ENCODE peak calls at places on chromosomes 2 and 18, in eight cellular contexts. One of them, this sample, is unnamed.

GRCh38 chr2:55371387-55371786 is 48.3 kb downstream of the CCDC88A start:
- ATAC-seq in right lobe of liver: no peak
- ATAC-seq in Panc1: no peak
- ATAC-seq in activated CD8-positive, alpha-beta T cell treated with anti-CD3 and anti-CD28 coated beads for 36 hours: no peak
- ATAC-seq in GM23338: no peak
- ATAC-seq in T-cell: no peak
- ATAC-seq in activated naive CD8-positive, alpha-beta T cell treated with anti-CD3 and anti-CD28 coated beads, Interleukin-2, amount 50 U/mL, for 24 hours: no peak
- ATAC-seq in heart right ventricle: no peak
- ATAC-seq in this sample: no peak

GRCh38 chr2:217049931-217050330 is 190.1 kb upstream of the TNP1 start:
- ATAC-seq in right lobe of liver: no peak
- ATAC-seq in Panc1: no peak
- ATAC-seq in activated CD8-positive, alpha-beta T cell treated with anti-CD3 and anti-CD28 coated beads for 36 hours: no peak
- ATAC-seq in GM23338: no peak
- ATAC-seq in T-cell: no peak
- ATAC-seq in activated naive CD8-positive, alpha-beta T cell treated with anti-CD3 and anti-CD28 coated beads, Interleukin-2, amount 50 U/mL, for 24 hours: no peak
- ATAC-seq in heart right ventricle: peak
- ATAC-seq in this sample: no peak

GRCh38 chr2:178707471-178707870 is 99.8 kb downstream of the TTN start:
- ATAC-seq in right lobe of liver: no peak
- ATAC-seq in Panc1: no peak
- ATAC-seq in activated CD8-positive, alpha-beta T cell treated with anti-CD3 and anti-CD28 coated beads for 36 hours: no peak
- ATAC-seq in GM23338: no peak
- ATAC-seq in T-cell: no peak
- ATAC-seq in activated naive CD8-positive, alpha-beta T cell treated with anti-CD3 and anti-CD28 coated beads, Interleukin-2, amount 50 U/mL, for 24 hours: no peak
- ATAC-seq in heart right ventricle: peak
- ATAC-seq in this sample: no peak

GRCh38 chr2:9556121-9556869 is 665 bp upstream of the ADAM17 start:
- ATAC-seq in right lobe of liver: peak
- ATAC-seq in Panc1: peak
- ATAC-seq in activated CD8-positive, alpha-beta T cell treated with anti-CD3 and anti-CD28 coated beads for 36 hours: peak
- ATAC-seq in GM23338: peak
- ATAC-seq in T-cell: no peak
- ATAC-seq in activated naive CD8-positive, alpha-beta T cell treated with anti-CD3 and anti-CD28 coated beads, Interleukin-2, amount 50 U/mL, for 24 hours: peak
- ATAC-seq in heart right ventricle: peak
- ATAC-seq in this sample: peak

GRCh38 chr2:144323946-144324345 is 196.0 kb downstream of the ZEB2 start:
- ATAC-seq in right lobe of liver: no peak
- ATAC-seq in Panc1: no peak
- ATAC-seq in activated CD8-positive, alpha-beta T cell treated with anti-CD3 and anti-CD28 coated beads for 36 hours: peak
- ATAC-seq in GM23338: no peak
- ATAC-seq in T-cell: no peak
- ATAC-seq in activated naive CD8-positive, alpha-beta T cell treated with anti-CD3 and anti-CD28 coated beads, Interleukin-2, amount 50 U/mL, for 24 hours: peak
- ATAC-seq in heart right ventricle: no peak
- ATAC-seq in this sample: peak

GRCh38 chr18:13264091-13264777 is 45.7 kb downstream of the LDLRAD4 start:
- ATAC-seq in right lobe of liver: no peak
- ATAC-seq in Panc1: no peak
- ATAC-seq in activated CD8-positive, alpha-beta T cell treated with anti-CD3 and anti-CD28 coated beads for 36 hours: no peak
- ATAC-seq in GM23338: no peak
- ATAC-seq in T-cell: no peak
- ATAC-seq in activated naive CD8-positive, alpha-beta T cell treated with anti-CD3 and anti-CD28 coated beads, Interleukin-2, amount 50 U/mL, for 24 hours: no peak
- ATAC-seq in heart right ventricle: peak
- ATAC-seq in this sample: no peak

GRCh38 chr2:156334496-156335478 is 2.3 kb upstream of the NR4A2 start:
- ATAC-seq in right lobe of liver: peak
- ATAC-seq in Panc1: peak
- ATAC-seq in activated CD8-positive, alpha-beta T cell treated with anti-CD3 and anti-CD28 coated beads for 36 hours: peak
- ATAC-seq in GM23338: peak
- ATAC-seq in T-cell: peak
- ATAC-seq in activated naive CD8-positive, alpha-beta T cell treated with anti-CD3 and anti-CD28 coated beads, Interleukin-2, amount 50 U/mL, for 24 hours: peak
- ATAC-seq in heart right ventricle: peak
- ATAC-seq in this sample: peak

GRCh38 chr2:19786408-19787058 is 115.2 kb downstream of the TTC32 start:
- ATAC-seq in right lobe of liver: peak
- ATAC-seq in Panc1: peak
- ATAC-seq in activated CD8-positive, alpha-beta T cell treated with anti-CD3 and anti-CD28 coated beads for 36 hours: no peak
- ATAC-seq in GM23338: peak
- ATAC-seq in T-cell: no peak
- ATAC-seq in activated naive CD8-positive, alpha-beta T cell treated with anti-CD3 and anti-CD28 coated beads, Interleukin-2, amount 50 U/mL, for 24 hours: no peak
- ATAC-seq in heart right ventricle: no peak
- ATAC-seq in this sample: peak

GRCh38 chr2:23530909-23531276 is 145.9 kb downstream of the KLHL29 start:
- ATAC-seq in right lobe of liver: no peak
- ATAC-seq in Panc1: no peak
- ATAC-seq in activated CD8-positive, alpha-beta T cell treated with anti-CD3 and anti-CD28 coated beads for 36 hours: no peak
- ATAC-seq in GM23338: no peak
- ATAC-seq in T-cell: no peak
- ATAC-seq in activated naive CD8-positive, alpha-beta T cell treated with anti-CD3 and anti-CD28 coated beads, Interleukin-2, amount 50 U/mL, for 24 hours: no peak
- ATAC-seq in heart right ventricle: no peak
- ATAC-seq in this sample: no peak

GRCh38 chr2:175027755-175028154 is 22.6 kb upstream of the CHN1 start:
- ATAC-seq in right lobe of liver: no peak
- ATAC-seq in Panc1: no peak
- ATAC-seq in activated CD8-positive, alpha-beta T cell treated with anti-CD3 and anti-CD28 coated beads for 36 hours: no peak
- ATAC-seq in GM23338: no peak
- ATAC-seq in T-cell: no peak
- ATAC-seq in activated naive CD8-positive, alpha-beta T cell treated with anti-CD3 and anti-CD28 coated beads, Interleukin-2, amount 50 U/mL, for 24 hours: no peak
- ATAC-seq in heart right ventricle: no peak
- ATAC-seq in this sample: no peak

GRCh38 chr2:226742346-226742745 is 57.3 kb downstream of the IRS1 start:
- ATAC-seq in right lobe of liver: peak
- ATAC-seq in Panc1: no peak
- ATAC-seq in activated CD8-positive, alpha-beta T cell treated with anti-CD3 and anti-CD28 coated beads for 36 hours: no peak
- ATAC-seq in GM23338: no peak
- ATAC-seq in T-cell: no peak
- ATAC-seq in activated naive CD8-positive, alpha-beta T cell treated with anti-CD3 and anti-CD28 coated beads, Interleukin-2, amount 50 U/mL, for 24 hours: no peak
- ATAC-seq in heart right ventricle: peak
- ATAC-seq in this sample: no peak

GRCh38 chr2:101124061-101124460 is 27.1 kb downstream of the TBC1D8 start:
- ATAC-seq in right lobe of liver: no peak
- ATAC-seq in Panc1: no peak
- ATAC-seq in activated CD8-positive, alpha-beta T cell treated with anti-CD3 and anti-CD28 coated beads for 36 hours: no peak
- ATAC-seq in GM23338: peak
- ATAC-seq in T-cell: no peak
- ATAC-seq in activated naive CD8-positive, alpha-beta T cell treated with anti-CD3 and anti-CD28 coated beads, Interleukin-2, amount 50 U/mL, for 24 hours: no peak
- ATAC-seq in heart right ventricle: no peak
- ATAC-seq in this sample: no peak

GRCh38 chr18:61606759-61607158 is 273.5 kb downstream of the CDH20 start:
- ATAC-seq in right lobe of liver: peak
- ATAC-seq in Panc1: peak
- ATAC-seq in activated CD8-positive, alpha-beta T cell treated with anti-CD3 and anti-CD28 coated beads for 36 hours: no peak
- ATAC-seq in GM23338: peak
- ATAC-seq in T-cell: no peak
- ATAC-seq in activated naive CD8-positive, alpha-beta T cell treated with anti-CD3 and anti-CD28 coated beads, Interleukin-2, amount 50 U/mL, for 24 hours: no peak
- ATAC-seq in heart right ventricle: peak
- ATAC-seq in this sample: no peak

GRCh38 chr2:109497911-109498870 is 115.6 kb downstream of the SEPTIN10 start:
- ATAC-seq in right lobe of liver: peak
- ATAC-seq in Panc1: no peak
- ATAC-seq in activated CD8-positive, alpha-beta T cell treated with anti-CD3 and anti-CD28 coated beads for 36 hours: no peak
- ATAC-seq in GM23338: no peak
- ATAC-seq in T-cell: no peak
- ATAC-seq in activated naive CD8-positive, alpha-beta T cell treated with anti-CD3 and anti-CD28 coated beads, Interleukin-2, amount 50 U/mL, for 24 hours: no peak
- ATAC-seq in heart right ventricle: peak
- ATAC-seq in this sample: no peak

GRCh38 chr18:7646174-7646886 is 79.2 kb downstream of the PTPRM start:
- ATAC-seq in right lobe of liver: no peak
- ATAC-seq in Panc1: no peak
- ATAC-seq in activated CD8-positive, alpha-beta T cell treated with anti-CD3 and anti-CD28 coated beads for 36 hours: no peak
- ATAC-seq in GM23338: peak
- ATAC-seq in T-cell: no peak
- ATAC-seq in activated naive CD8-positive, alpha-beta T cell treated with anti-CD3 and anti-CD28 coated beads, Interleukin-2, amount 50 U/mL, for 24 hours: no peak
- ATAC-seq in heart right ventricle: peak
- ATAC-seq in this sample: no peak

GRCh38 chr2:81974216-81974615 is 1669.7 kb upstream of the LRRTM1 start:
- ATAC-seq in right lobe of liver: no peak
- ATAC-seq in Panc1: no peak
- ATAC-seq in activated CD8-positive, alpha-beta T cell treated with anti-CD3 and anti-CD28 coated beads for 36 hours: no peak
- ATAC-seq in GM23338: no peak
- ATAC-seq in T-cell: no peak
- ATAC-seq in activated naive CD8-positive, alpha-beta T cell treated with anti-CD3 and anti-CD28 coated beads, Interleukin-2, amount 50 U/mL, for 24 hours: no peak
- ATAC-seq in heart right ventricle: no peak
- ATAC-seq in this sample: no peak

GRCh38 chr2:46202987-46203386 is 94.2 kb upstream of the EPAS1 start:
- ATAC-seq in right lobe of liver: no peak
- ATAC-seq in Panc1: no peak
- ATAC-seq in activated CD8-positive, alpha-beta T cell treated with anti-CD3 and anti-CD28 coated beads for 36 hours: peak
- ATAC-seq in GM23338: no peak
- ATAC-seq in T-cell: no peak
- ATAC-seq in activated naive CD8-positive, alpha-beta T cell treated with anti-CD3 and anti-CD28 coated beads, Interleukin-2, amount 50 U/mL, for 24 hours: no peak
- ATAC-seq in heart right ventricle: no peak
- ATAC-seq in this sample: no peak

GRCh38 chr2:227404575-227404974 is 16.8 kb upstream of the SCYGR1 start:
- ATAC-seq in right lobe of liver: no peak
- ATAC-seq in Panc1: no peak
- ATAC-seq in activated CD8-positive, alpha-beta T cell treated with anti-CD3 and anti-CD28 coated beads for 36 hours: no peak
- ATAC-seq in GM23338: no peak
- ATAC-seq in T-cell: peak
- ATAC-seq in activated naive CD8-positive, alpha-beta T cell treated with anti-CD3 and anti-CD28 coated beads, Interleukin-2, amount 50 U/mL, for 24 hours: no peak
- ATAC-seq in heart right ventricle: no peak
- ATAC-seq in this sample: peak

GRCh38 chr2:3428577-3428976 is 49.1 kb downstream of the TRAPPC12 start:
- ATAC-seq in right lobe of liver: no peak
- ATAC-seq in Panc1: no peak
- ATAC-seq in activated CD8-positive, alpha-beta T cell treated with anti-CD3 and anti-CD28 coated beads for 36 hours: no peak
- ATAC-seq in GM23338: no peak
- ATAC-seq in T-cell: no peak
- ATAC-seq in activated naive CD8-positive, alpha-beta T cell treated with anti-CD3 and anti-CD28 coated beads, Interleukin-2, amount 50 U/mL, for 24 hours: no peak
- ATAC-seq in heart right ventricle: no peak
- ATAC-seq in this sample: no peak

GRCh38 chr2:96305979-96306308 is 598 bp upstream of the SNRNP200 start:
- ATAC-seq in right lobe of liver: no peak
- ATAC-seq in Panc1: peak
- ATAC-seq in activated CD8-positive, alpha-beta T cell treated with anti-CD3 and anti-CD28 coated beads for 36 hours: no peak
- ATAC-seq in GM23338: no peak
- ATAC-seq in T-cell: no peak
- ATAC-seq in activated naive CD8-positive, alpha-beta T cell treated with anti-CD3 and anti-CD28 coated beads, Interleukin-2, amount 50 U/mL, for 24 hours: no peak
- ATAC-seq in heart right ventricle: peak
- ATAC-seq in this sample: peak

GRCh38 chr2:20183373-20183772 is 41.6 kb downstream of the SDC1 start:
- ATAC-seq in right lobe of liver: no peak
- ATAC-seq in Panc1: no peak
- ATAC-seq in activated CD8-positive, alpha-beta T cell treated with anti-CD3 and anti-CD28 coated beads for 36 hours: no peak
- ATAC-seq in GM23338: no peak
- ATAC-seq in T-cell: no peak
- ATAC-seq in activated naive CD8-positive, alpha-beta T cell treated with anti-CD3 and anti-CD28 coated beads, Interleukin-2, amount 50 U/mL, for 24 hours: no peak
- ATAC-seq in heart right ventricle: no peak
- ATAC-seq in this sample: no peak

GRCh38 chr2:11657195-11657594 is 12.8 kb downstream of the NTSR2 start:
- ATAC-seq in right lobe of liver: no peak
- ATAC-seq in Panc1: no peak
- ATAC-seq in activated CD8-positive, alpha-beta T cell treated with anti-CD3 and anti-CD28 coated beads for 36 hours: no peak
- ATAC-seq in GM23338: no peak
- ATAC-seq in T-cell: no peak
- ATAC-seq in activated naive CD8-positive, alpha-beta T cell treated with anti-CD3 and anti-CD28 coated beads, Interleukin-2, amount 50 U/mL, for 24 hours: no peak
- ATAC-seq in heart right ventricle: no peak
- ATAC-seq in this sample: no peak

GRCh38 chr2:182901748-182902147 is 35.3 kb upstream of the FRZB start:
- ATAC-seq in right lobe of liver: no peak
- ATAC-seq in Panc1: no peak
- ATAC-seq in activated CD8-positive, alpha-beta T cell treated with anti-CD3 and anti-CD28 coated beads for 36 hours: no peak
- ATAC-seq in GM23338: no peak
- ATAC-seq in T-cell: no peak
- ATAC-seq in activated naive CD8-positive, alpha-beta T cell treated with anti-CD3 and anti-CD28 coated beads, Interleukin-2, amount 50 U/mL, for 24 hours: peak
- ATAC-seq in heart right ventricle: no peak
- ATAC-seq in this sample: peak

GRCh38 chr2:149075868-149076267 is 37.4 kb downstream of the LYPD6B start:
- ATAC-seq in right lobe of liver: no peak
- ATAC-seq in Panc1: no peak
- ATAC-seq in activated CD8-positive, alpha-beta T cell treated with anti-CD3 and anti-CD28 coated beads for 36 hours: no peak
- ATAC-seq in GM23338: peak
- ATAC-seq in T-cell: no peak
- ATAC-seq in activated naive CD8-positive, alpha-beta T cell treated with anti-CD3 and anti-CD28 coated beads, Interleukin-2, amount 50 U/mL, for 24 hours: no peak
- ATAC-seq in heart right ventricle: no peak
- ATAC-seq in this sample: no peak

GRCh38 chr2:120863661-120864320 is 128.1 kb downstream of the GLI2 start:
- ATAC-seq in right lobe of liver: no peak
- ATAC-seq in Panc1: no peak
- ATAC-seq in activated CD8-positive, alpha-beta T cell treated with anti-CD3 and anti-CD28 coated beads for 36 hours: no peak
- ATAC-seq in GM23338: no peak
- ATAC-seq in T-cell: no peak
- ATAC-seq in activated naive CD8-positive, alpha-beta T cell treated with anti-CD3 and anti-CD28 coated beads, Interleukin-2, amount 50 U/mL, for 24 hours: no peak
- ATAC-seq in heart right ventricle: no peak
- ATAC-seq in this sample: no peak

GRCh38 chr18:36769611-36770314 is 59.0 kb downstream of the TPGS2 start:
- ATAC-seq in right lobe of liver: peak
- ATAC-seq in Panc1: no peak
- ATAC-seq in activated CD8-positive, alpha-beta T cell treated with anti-CD3 and anti-CD28 coated beads for 36 hours: no peak
- ATAC-seq in GM23338: peak
- ATAC-seq in T-cell: no peak
- ATAC-seq in activated naive CD8-positive, alpha-beta T cell treated with anti-CD3 and anti-CD28 coated beads, Interleukin-2, amount 50 U/mL, for 24 hours: no peak
- ATAC-seq in heart right ventricle: no peak
- ATAC-seq in this sample: no peak

GRCh38 chr18:44651453-44651852 is 29.2 kb upstream of the SETBP1 start:
- ATAC-seq in right lobe of liver: no peak
- ATAC-seq in Panc1: no peak
- ATAC-seq in activated CD8-positive, alpha-beta T cell treated with anti-CD3 and anti-CD28 coated beads for 36 hours: no peak
- ATAC-seq in GM23338: peak
- ATAC-seq in T-cell: no peak
- ATAC-seq in activated naive CD8-positive, alpha-beta T cell treated with anti-CD3 and anti-CD28 coated beads, Interleukin-2, amount 50 U/mL, for 24 hours: no peak
- ATAC-seq in heart right ventricle: peak
- ATAC-seq in this sample: no peak

GRCh38 chr18:41347057-41347456 is 608.0 kb upstream of the PIK3C3 start:
- ATAC-seq in right lobe of liver: no peak
- ATAC-seq in Panc1: no peak
- ATAC-seq in activated CD8-positive, alpha-beta T cell treated with anti-CD3 and anti-CD28 coated beads for 36 hours: no peak
- ATAC-seq in GM23338: no peak
- ATAC-seq in T-cell: no peak
- ATAC-seq in activated naive CD8-positive, alpha-beta T cell treated with anti-CD3 and anti-CD28 coated beads, Interleukin-2, amount 50 U/mL, for 24 hours: no peak
- ATAC-seq in heart right ventricle: no peak
- ATAC-seq in this sample: no peak

GRCh38 chr2:237652181-237652580 is 24.8 kb downstream of the LRRFIP1 start:
- ATAC-seq in right lobe of liver: peak
- ATAC-seq in Panc1: no peak
- ATAC-seq in activated CD8-positive, alpha-beta T cell treated with anti-CD3 and anti-CD28 coated beads for 36 hours: no peak
- ATAC-seq in GM23338: no peak
- ATAC-seq in T-cell: no peak
- ATAC-seq in activated naive CD8-positive, alpha-beta T cell treated with anti-CD3 and anti-CD28 coated beads, Interleukin-2, amount 50 U/mL, for 24 hours: no peak
- ATAC-seq in heart right ventricle: peak
- ATAC-seq in this sample: no peak